ENCODE peak calls at places on chromosomes 1 and 21, in ten cellular contexts. Y is NT2/D1; B is tibial nerve; A is transverse colon; P is IMR-90; X is uterus; T is aorta; K is CD8-positive, alpha-beta memory T cell; D is fibroblast of lung; U is Caco-2. C is an unnamed sample.

GRCh38 chr1:150696590-150696989 is 364 bp downstream of the GOLPH3L start:
- DNase-seq in B (no peak), X (no peak), K (no peak), T (no peak), P (no peak), A (no peak), Y (no peak), D (no peak), U (no peak), C (no peak)

GRCh38 chr1:212816567-212817278 is 25.0 kb downstream of the TATDN3 start:
- DNase-seq in B (no peak), U (no peak), D (no peak), T (no peak), X (no peak), Y (no peak), P (peak; percentile 5), K (no peak), A (no peak), C (no peak)

GRCh38 chr1:143611159-143611558 is 360.6 kb downstream of the FAM72C start:
- DNase-seq in T (no peak), B (no peak), X (no peak), D (no peak), U (peak; percentile 17), Y (no peak), P (peak; percentile 1), K (no peak), A (no peak), C (no peak)

GRCh38 chr21:46120301-46121285 is 22.7 kb downstream of the COL6A2 start:
- DNase-seq in A (no peak), B (peak; percentile 9), T (peak; percentile 47), X (peak; percentile 16), P (no peak), D (no peak), U (peak; percentile 30), Y (no peak), K (peak; percentile 35), C (no peak)

GRCh38 chr1:219317762-219318353 is 144.2 kb downstream of the LYPLAL1 start:
- DNase-seq in X (no peak), U (peak; percentile 39), P (no peak), K (no peak), Y (peak; percentile 42), T (no peak), A (no peak), B (no peak), D (peak; percentile 42), C (no peak)

GRCh38 chr1:227214170-227214569 is 104.1 kb downstream of the CDC42BPA start:
- DNase-seq in A (no peak), U (no peak), Y (no peak), B (no peak), D (no peak), K (no peak), T (no peak), X (no peak), P (no peak), C (no peak)

GRCh38 chr1:37634554-37635308 is at the start of gene RSPO1:
- DNase-seq in D (peak; percentile 15), U (no peak), Y (peak; percentile 15), K (no peak), P (no peak), B (no peak), X (peak; percentile 79), T (no peak), A (peak; percentile 26), C (no peak)

GRCh38 chr1:81571946-81572345 is 228.8 kb upstream of the ADGRL2 start:
- DNase-seq in T (no peak), Y (no peak), K (no peak), D (peak; percentile 34), A (no peak), X (no peak), B (no peak), U (no peak), P (no peak), C (no peak)

GRCh38 chr21:22880573-22880972 is 1882.4 kb downstream of the NCAM2 start:
- DNase-seq in P (no peak), K (no peak), U (no peak), B (no peak), A (no peak), D (no peak), T (no peak), X (no peak), Y (no peak), C (no peak)

GRCh38 chr21:16330340-16331319 is 600.8 kb downstream of the USP25 start:
- DNase-seq in X (no peak), K (no peak), Y (peak; percentile 51), P (peak; percentile 75), T (no peak), U (no peak), D (peak; percentile 71), B (no peak), A (no peak), C (peak; percentile 80)

GRCh38 chr1:112358798-112359408 is 37.1 kb upstream of the CTTNBP2NL start:
- DNase-seq in T (peak; percentile 82), A (peak; percentile 81), X (peak; percentile 83), U (peak; percentile 63), P (peak; percentile 45), Y (peak; percentile 52), D (peak; percentile 35), K (no peak), B (peak; percentile 71), C (peak; percentile 25)

GRCh38 chr1:96234299-96234698 is 487.3 kb upstream of the PTBP2 start:
- DNase-seq in U (no peak), Y (peak; percentile 16), K (no peak), T (peak; percentile 45), D (peak; percentile 81), B (peak; percentile 15), A (no peak), X (peak; percentile 18), P (peak; percentile 42), C (no peak)

DNA sequence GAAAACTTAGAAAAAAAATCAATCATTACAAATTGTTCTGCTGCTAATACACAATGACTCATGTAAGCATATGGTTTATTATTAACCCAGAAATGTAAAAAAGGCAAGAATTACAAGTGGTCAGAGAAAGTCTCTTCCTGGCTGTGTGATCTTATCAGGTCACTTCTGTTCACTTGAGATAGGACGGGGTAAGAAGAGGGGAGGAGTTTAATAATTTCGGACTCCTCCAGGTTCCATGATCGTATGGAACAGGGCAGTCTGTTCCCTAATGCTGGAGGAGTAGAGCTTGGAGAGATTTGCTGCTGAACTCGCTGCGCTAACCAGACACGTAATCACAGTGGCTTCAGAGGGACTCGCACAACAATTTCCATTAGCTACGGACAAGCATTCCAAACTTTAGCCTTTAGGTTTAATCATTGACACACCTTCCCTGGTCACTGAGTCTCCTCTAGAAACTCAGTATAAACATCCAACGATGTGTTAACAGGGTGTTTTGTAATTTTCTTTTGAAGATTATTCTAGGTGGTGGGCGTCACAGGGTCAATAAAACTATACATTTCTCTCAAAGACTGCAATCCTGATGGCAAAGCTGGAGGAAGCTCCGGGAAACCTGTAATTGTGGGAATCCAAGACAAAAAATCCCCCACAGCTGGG is 1.3 kb downstream of the CRYZ start:
- DNase-seq in B (no peak), P (peak; percentile 21), Y (no peak), T (no peak), D (peak; percentile 32), A (no peak), U (peak; percentile 60), X (no peak), K (no peak), C (no peak)
- H3K4me3 ChIP-seq in B (peak overlapping the region; percentile 83), P (no peak overlapping the region), Y (peak overlapping the region; percentile 16), T (peak overlapping the region; percentile 26), D (peak overlapping the region; percentile 5), A (peak overlapping the region; percentile 84), U (peak overlapping the region; percentile 63), X (peak overlapping the region; percentile 78), K (no peak overlapping the region), C (no peak overlapping the region)

DNA sequence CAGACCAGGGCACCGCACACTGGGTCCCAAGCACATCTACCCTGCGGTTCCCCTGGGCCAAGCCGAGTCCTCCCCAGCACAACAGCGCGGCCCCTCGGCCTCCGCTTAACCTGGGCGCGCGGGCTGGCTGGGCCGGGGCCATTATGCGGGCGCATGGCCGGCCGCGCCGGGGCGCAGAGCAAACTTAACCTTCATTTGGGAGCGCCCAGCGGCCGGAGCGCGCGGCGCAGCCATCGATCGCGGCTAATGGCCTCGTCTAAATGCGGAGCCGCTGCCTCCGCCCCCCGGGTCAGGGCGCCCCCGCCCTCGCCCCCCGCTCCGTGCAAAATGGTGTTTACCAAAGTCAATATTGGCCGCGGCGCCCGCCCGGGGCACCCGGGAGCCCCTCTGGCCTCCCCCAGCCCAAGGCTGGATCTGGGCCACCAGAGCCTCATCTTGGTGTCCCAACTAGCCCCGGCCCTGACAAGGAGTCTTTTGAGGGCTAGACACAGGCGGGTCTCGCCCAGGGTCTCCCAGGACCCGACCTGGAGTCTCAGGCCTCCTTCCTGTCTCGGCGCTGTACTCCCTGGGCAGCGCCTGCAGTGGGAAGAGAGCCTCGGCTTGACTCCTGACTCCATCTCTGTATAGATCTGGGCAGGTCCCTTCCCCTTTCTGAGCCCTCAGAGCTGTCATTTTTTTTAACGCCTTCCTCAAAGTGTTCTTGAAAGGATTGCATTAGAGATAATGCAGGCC is 272.0 kb downstream of the TRABD2B start:
- DNase-seq in X (no peak), Y (no peak), P (no peak), U (no peak), B (no peak), K (no peak), T (no peak), D (no peak), A (no peak), C (no peak)
- H3K4me3 ChIP-seq in X (no peak overlapping the region), Y (peak overlapping the region; percentile 33), P (no peak overlapping the region), U (no peak overlapping the region), B (no peak overlapping the region), K (no peak overlapping the region), T (no peak overlapping the region), D (no peak overlapping the region), A (no peak overlapping the region), C (no peak overlapping the region)

GRCh38 chr1:200234938-200235337 is 174.9 kb downstream of the ZNF281 start:
- DNase-seq in P (no peak), B (no peak), Y (no peak), X (no peak), D (no peak), T (no peak), A (no peak), K (no peak), U (no peak), C (no peak)

GRCh38 chr1:200242379-200243041 is 167.3 kb downstream of the ZNF281 start:
- DNase-seq in T (no peak), K (no peak), Y (no peak), B (no peak), A (no peak), D (peak; percentile 17), X (no peak), U (no peak), P (peak; percentile 54), C (no peak)

GRCh38 chr1:200240655-200241054 is 169.2 kb downstream of the ZNF281 start:
- DNase-seq in Y (no peak), T (no peak), X (no peak), K (no peak), B (no peak), U (no peak), D (no peak), A (no peak), P (peak; percentile 47), C (no peak)

GRCh38 chr1:200237066-200237465 is 172.8 kb downstream of the ZNF281 start:
- DNase-seq in Y (no peak), X (no peak), P (no peak), T (no peak), K (no peak), D (no peak), U (no peak), A (no peak), B (no peak), C (no peak)

GRCh38 chr1:200238311-200238710 is 171.5 kb downstream of the ZNF281 start:
- DNase-seq in K (no peak), P (no peak), A (no peak), D (no peak), B (no peak), X (no peak), T (no peak), Y (no peak), U (no peak), C (no peak)
- H3K4me3 ChIP-seq in K (no peak overlapping the region), P (no peak overlapping the region), A (no peak overlapping the region), D (no peak overlapping the region), B (no peak overlapping the region), X (no peak overlapping the region), T (no peak overlapping the region), Y (no peak overlapping the region), U (no peak overlapping the region), C (no peak overlapping the region)

GRCh38 chr1:53062731-53063591 is 948 bp downstream of the PODN start:
- DNase-seq in A (no peak), D (no peak), P (no peak), U (no peak), Y (no peak), K (no peak), T (peak; percentile 39), X (peak; percentile 33), B (no peak), C (no peak)
- H3K4me3 ChIP-seq in A (peak overlapping the region; percentile 49), D (peak overlapping the region; percentile 66), P (peak overlapping the region; percentile 92), U (no peak overlapping the region), Y (peak overlapping the region; percentile 41), K (no peak overlapping the region), T (peak overlapping the region; percentile 24), X (peak overlapping the region; percentile 90), B (peak overlapping the region; percentile 81), C (no peak overlapping the region)

C was measured in LNCaP clone FGC.